ENCODE peak calls at places on chromosome 9, in nine cellular contexts. One of them, this sample, is unnamed.
A peak's percentile ranks its signal among the peaks of the same experiment; 100 is the strongest.

GRCh38 chr9:26685857-26686256 is 206.7 kb downstream of the CAAP1 start:
- DNase-seq in HepG2: no peak
- DNase-seq in adrenal gland: no peak
- DNase-seq in transverse colon: no peak
- DNase-seq in GM12892: no peak
- DNase-seq in body of pancreas: no peak
- DNase-seq in prostate gland: no peak
- DNase-seq in breast epithelium: no peak
- DNase-seq in IMR-90: peak; percentile 0
- DNase-seq in this sample: peak; percentile 26

GRCh38 chr9:36036780-36037579 is at the start of gene RECK:
- DNase-seq in HepG2: peak; percentile 43
- DNase-seq in adrenal gland: peak; percentile 89
- DNase-seq in transverse colon: peak; percentile 88
- DNase-seq in GM12892: peak; percentile 83
- DNase-seq in body of pancreas: peak; percentile 80
- DNase-seq in prostate gland: peak; percentile 84
- DNase-seq in breast epithelium: peak; percentile 87
- DNase-seq in IMR-90: peak; percentile 84
- DNase-seq in this sample: peak; percentile 63

GRCh38 chr9:5799314-5799713 is 33.6 kb downstream of the ERMP1 start:
- DNase-seq in HepG2: peak; percentile 28
- DNase-seq in adrenal gland: peak; percentile 27
- DNase-seq in transverse colon: no peak
- DNase-seq in GM12892: no peak
- DNase-seq in body of pancreas: no peak
- DNase-seq in prostate gland: peak; percentile 32
- DNase-seq in breast epithelium: no peak
- DNase-seq in IMR-90: peak; percentile 59
- DNase-seq in this sample: no peak

GRCh38 chr9:120905794-120906248 is 20.8 kb downstream of the TRAF1 start:
- DNase-seq in HepG2: no peak
- DNase-seq in adrenal gland: no peak
- DNase-seq in transverse colon: no peak
- DNase-seq in GM12892: no peak
- DNase-seq in body of pancreas: no peak
- DNase-seq in prostate gland: no peak
- DNase-seq in breast epithelium: no peak
- DNase-seq in IMR-90: no peak
- DNase-seq in this sample: no peak

GRCh38 chr9:124116683-124117363 is 105.3 kb downstream of the LHX2 start:
- DNase-seq in HepG2: no peak
- DNase-seq in adrenal gland: no peak
- DNase-seq in transverse colon: no peak
- DNase-seq in GM12892: no peak
- DNase-seq in body of pancreas: no peak
- DNase-seq in prostate gland: no peak
- DNase-seq in breast epithelium: no peak
- DNase-seq in IMR-90: no peak
- DNase-seq in this sample: no peak

GRCh38 chr9:115517335-115518075 is 399.5 kb upstream of the TNC start:
- DNase-seq in HepG2: no peak
- DNase-seq in adrenal gland: no peak
- DNase-seq in transverse colon: no peak
- DNase-seq in GM12892: no peak
- DNase-seq in body of pancreas: no peak
- DNase-seq in prostate gland: no peak
- DNase-seq in breast epithelium: no peak
- DNase-seq in IMR-90: peak; percentile 90
- DNase-seq in this sample: no peak

GRCh38 chr9:94720846-94721549 is 5.5 kb upstream of the AOPEP start:
- DNase-seq in HepG2: peak; percentile 15
- DNase-seq in adrenal gland: no peak
- DNase-seq in transverse colon: no peak
- DNase-seq in GM12892: no peak
- DNase-seq in body of pancreas: no peak
- DNase-seq in prostate gland: no peak
- DNase-seq in breast epithelium: no peak
- DNase-seq in IMR-90: no peak
- DNase-seq in this sample: no peak

GRCh38 chr9:4620881-4621555 is 41.1 kb upstream of the PLPP6 start:
- DNase-seq in HepG2: no peak
- DNase-seq in adrenal gland: no peak
- DNase-seq in transverse colon: no peak
- DNase-seq in GM12892: no peak
- DNase-seq in body of pancreas: no peak
- DNase-seq in prostate gland: no peak
- DNase-seq in breast epithelium: no peak
- DNase-seq in IMR-90: peak; percentile 31
- DNase-seq in this sample: no peak

GRCh38 chr9:103837940-103838339 is 256.2 kb upstream of the SMC2 start:
- DNase-seq in HepG2: no peak
- DNase-seq in adrenal gland: no peak
- DNase-seq in transverse colon: no peak
- DNase-seq in GM12892: no peak
- DNase-seq in body of pancreas: no peak
- DNase-seq in prostate gland: no peak
- DNase-seq in breast epithelium: no peak
- DNase-seq in IMR-90: no peak
- DNase-seq in this sample: no peak

GRCh38 chr9:76905661-76905983 is 292 bp downstream of the PRUNE2 start:
- DNase-seq in HepG2: no peak
- DNase-seq in adrenal gland: no peak
- DNase-seq in transverse colon: no peak
- DNase-seq in GM12892: no peak
- DNase-seq in body of pancreas: peak; percentile 11
- DNase-seq in prostate gland: no peak
- DNase-seq in breast epithelium: no peak
- DNase-seq in IMR-90: no peak
- DNase-seq in this sample: no peak

GRCh38 chr9:7223981-7224380 is 466.2 kb downstream of the KDM4C start:
- DNase-seq in HepG2: no peak
- DNase-seq in adrenal gland: no peak
- DNase-seq in transverse colon: no peak
- DNase-seq in GM12892: no peak
- DNase-seq in body of pancreas: no peak
- DNase-seq in prostate gland: no peak
- DNase-seq in breast epithelium: no peak
- DNase-seq in IMR-90: no peak
- DNase-seq in this sample: no peak

GRCh38 chr9:32571969-32572899 is 725 bp downstream of the NDUFB6 start:
- DNase-seq in HepG2: peak; percentile 83
- DNase-seq in adrenal gland: peak; percentile 51
- DNase-seq in transverse colon: peak; percentile 75
- DNase-seq in GM12892: no peak
- DNase-seq in body of pancreas: peak; percentile 50
- DNase-seq in prostate gland: peak; percentile 74
- DNase-seq in breast epithelium: peak; percentile 30
- DNase-seq in IMR-90: peak; percentile 82
- DNase-seq in this sample: peak; percentile 23

GRCh38 chr9:32570262-32570661 is 2.7 kb downstream of the NDUFB6 start:
- DNase-seq in HepG2: no peak
- DNase-seq in adrenal gland: no peak
- DNase-seq in transverse colon: no peak
- DNase-seq in GM12892: no peak
- DNase-seq in body of pancreas: no peak
- DNase-seq in prostate gland: no peak
- DNase-seq in breast epithelium: no peak
- DNase-seq in IMR-90: no peak
- DNase-seq in this sample: no peak

GRCh38 chr9:32578976-32579375 is 6.0 kb upstream of the NDUFB6 start:
- DNase-seq in HepG2: no peak
- DNase-seq in adrenal gland: no peak
- DNase-seq in transverse colon: no peak
- DNase-seq in GM12892: no peak
- DNase-seq in body of pancreas: no peak
- DNase-seq in prostate gland: no peak
- DNase-seq in breast epithelium: no peak
- DNase-seq in IMR-90: no peak
- DNase-seq in this sample: no peak

GRCh38 chr9:32577316-32577715 is 4.4 kb upstream of the NDUFB6 start:
- DNase-seq in HepG2: no peak
- DNase-seq in adrenal gland: no peak
- DNase-seq in transverse colon: no peak
- DNase-seq in GM12892: no peak
- DNase-seq in body of pancreas: no peak
- DNase-seq in prostate gland: no peak
- DNase-seq in breast epithelium: no peak
- DNase-seq in IMR-90: no peak
- DNase-seq in this sample: no peak

DNA sequence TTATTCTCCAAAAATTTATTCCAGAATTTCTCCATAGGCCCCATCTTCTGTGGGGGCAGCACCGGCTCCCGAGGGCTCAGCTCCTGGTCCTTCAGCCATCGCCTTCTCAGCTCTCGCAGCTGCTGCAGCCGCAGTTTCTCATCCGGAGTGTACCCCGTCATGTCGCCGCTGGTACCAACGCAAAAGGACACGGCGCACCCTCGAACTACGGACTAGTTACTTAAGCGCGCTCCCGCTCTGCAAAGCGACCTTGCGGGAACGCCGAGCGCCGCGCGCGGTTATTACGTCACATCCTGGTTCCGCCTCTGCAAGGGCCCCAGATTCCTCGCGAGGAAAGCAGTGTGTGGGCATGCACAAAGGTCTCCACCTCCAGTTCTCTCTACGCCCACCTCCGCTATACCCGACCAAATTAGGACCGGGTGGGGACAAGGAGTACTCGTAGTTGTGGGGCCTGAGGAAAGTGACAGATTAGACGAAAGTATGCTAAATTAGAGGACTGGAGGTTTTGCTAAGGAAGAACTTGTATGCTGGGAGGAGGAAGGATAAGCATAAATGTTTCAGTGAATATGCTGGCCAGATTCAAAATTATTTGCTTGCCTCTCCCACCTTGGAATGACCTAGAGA is at the start of gene NDUFB6:
- DNase-seq in HepG2: peak; percentile 90
- DNase-seq in adrenal gland: peak; percentile 91
- DNase-seq in transverse colon: peak; percentile 97
- DNase-seq in GM12892: peak; percentile 63
- DNase-seq in body of pancreas: peak; percentile 92
- DNase-seq in prostate gland: peak; percentile 93
- DNase-seq in breast epithelium: peak; percentile 88
- DNase-seq in IMR-90: peak; percentile 92
- DNase-seq in this sample: peak; percentile 48
- TF ChIP-seq POLR2A in HepG2: peak; percentile 86
- TF ChIP-seq POLR2A in adrenal gland: peak; percentile 52
- TF ChIP-seq POLR2A in transverse colon: peak; percentile 92
- TF ChIP-seq POLR2A in GM12892: peak; percentile 87
- TF ChIP-seq POLR2A in body of pancreas: peak; percentile 87
- TF ChIP-seq POLR2A in prostate gland: peak; percentile 59
- TF ChIP-seq POLR2A in breast epithelium: no peak
- TF ChIP-seq POLR2A in IMR-90: no peak
- TF ChIP-seq POLR2A in this sample: peak; percentile 73

GRCh38 chr9:130010151-130010988 is 32.6 kb downstream of the FNBP1 start:
- DNase-seq in HepG2: no peak
- DNase-seq in adrenal gland: no peak
- DNase-seq in transverse colon: peak; percentile 11
- DNase-seq in GM12892: no peak
- DNase-seq in body of pancreas: no peak
- DNase-seq in prostate gland: no peak
- DNase-seq in breast epithelium: peak; percentile 16
- DNase-seq in IMR-90: no peak
- DNase-seq in this sample: no peak
- TF ChIP-seq POLR2A in HepG2: no peak
- TF ChIP-seq POLR2A in adrenal gland: no peak
- TF ChIP-seq POLR2A in transverse colon: no peak
- TF ChIP-seq POLR2A in GM12892: peak; percentile 40
- TF ChIP-seq POLR2A in body of pancreas: no peak
- TF ChIP-seq POLR2A in prostate gland: no peak
- TF ChIP-seq POLR2A in breast epithelium: no peak
- TF ChIP-seq POLR2A in IMR-90: no peak
- TF ChIP-seq POLR2A in this sample: no peak

GRCh38 chr9:33818167-33818831 is 1.3 kb downstream of the UBE2R2 start:
- DNase-seq in HepG2: peak; percentile 47
- DNase-seq in adrenal gland: peak; percentile 58
- DNase-seq in transverse colon: peak; percentile 32
- DNase-seq in GM12892: peak; percentile 16
- DNase-seq in body of pancreas: no peak
- DNase-seq in prostate gland: no peak
- DNase-seq in breast epithelium: peak; percentile 45
- DNase-seq in IMR-90: no peak
- DNase-seq in this sample: no peak
- TF ChIP-seq POLR2A in HepG2: no peak
- TF ChIP-seq POLR2A in adrenal gland: no peak
- TF ChIP-seq POLR2A in transverse colon: peak; percentile 60
- TF ChIP-seq POLR2A in GM12892: peak; percentile 11
- TF ChIP-seq POLR2A in body of pancreas: peak; percentile 35
- TF ChIP-seq POLR2A in prostate gland: no peak
- TF ChIP-seq POLR2A in breast epithelium: no peak
- TF ChIP-seq POLR2A in IMR-90: no peak
- TF ChIP-seq POLR2A in this sample: no peak

DNA sequence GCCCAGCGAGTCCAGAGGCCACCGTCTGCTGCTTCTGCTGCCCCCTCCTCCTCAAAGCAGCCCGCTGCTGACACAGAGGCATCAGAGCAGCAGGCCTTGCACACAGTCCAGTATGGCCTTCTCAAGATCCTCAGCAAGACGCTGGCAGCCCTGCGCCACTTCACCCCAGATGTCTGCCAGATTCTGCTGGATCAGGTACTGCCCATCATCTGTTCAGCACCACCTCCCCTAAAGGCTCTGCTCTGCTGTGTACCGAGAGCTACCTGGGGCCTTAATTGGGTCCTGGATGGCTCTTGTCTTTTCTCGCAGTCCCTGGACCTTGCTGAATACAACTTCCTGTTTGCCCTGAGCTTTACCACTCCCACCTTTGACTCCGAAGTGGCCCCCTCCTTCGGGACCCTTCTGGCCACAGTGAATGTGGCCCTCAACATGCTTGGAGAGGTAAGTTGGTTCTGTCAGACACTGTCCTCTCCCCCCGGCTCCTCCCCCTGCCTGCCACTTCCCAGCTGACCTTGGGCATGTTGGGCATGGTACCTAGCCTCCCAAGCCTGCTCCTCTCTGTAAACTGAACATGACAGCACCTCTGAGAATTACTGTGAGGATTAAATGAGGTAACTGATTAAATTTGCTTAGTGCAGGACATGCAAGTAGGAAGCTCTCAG is 22.7 kb downstream of the SH3GLB2 start:
- DNase-seq in HepG2: no peak
- DNase-seq in adrenal gland: peak; percentile 51
- DNase-seq in transverse colon: no peak
- DNase-seq in GM12892: no peak
- DNase-seq in body of pancreas: no peak
- DNase-seq in prostate gland: no peak
- DNase-seq in breast epithelium: no peak
- DNase-seq in IMR-90: no peak
- DNase-seq in this sample: no peak
- TF ChIP-seq POLR2A in HepG2: no peak
- TF ChIP-seq POLR2A in adrenal gland: no peak
- TF ChIP-seq POLR2A in transverse colon: no peak
- TF ChIP-seq POLR2A in GM12892: no peak
- TF ChIP-seq POLR2A in body of pancreas: no peak
- TF ChIP-seq POLR2A in prostate gland: no peak
- TF ChIP-seq POLR2A in breast epithelium: no peak
- TF ChIP-seq POLR2A in IMR-90: no peak
- TF ChIP-seq POLR2A in this sample: no peak

GRCh38 chr9:128115187-128116103 is 12.1 kb downstream of the PTGES2 start:
- DNase-seq in HepG2: peak; percentile 83
- DNase-seq in adrenal gland: no peak
- DNase-seq in transverse colon: peak; percentile 93
- DNase-seq in GM12892: peak; percentile 63
- DNase-seq in body of pancreas: peak; percentile 89
- DNase-seq in prostate gland: no peak
- DNase-seq in breast epithelium: no peak
- DNase-seq in IMR-90: no peak
- DNase-seq in this sample: no peak
- TF ChIP-seq POLR2A in HepG2: no peak
- TF ChIP-seq POLR2A in adrenal gland: no peak
- TF ChIP-seq POLR2A in transverse colon: peak; percentile 99
- TF ChIP-seq POLR2A in GM12892: no peak
- TF ChIP-seq POLR2A in body of pancreas: peak; percentile 68
- TF ChIP-seq POLR2A in prostate gland: no peak
- TF ChIP-seq POLR2A in breast epithelium: no peak
- TF ChIP-seq POLR2A in IMR-90: no peak
- TF ChIP-seq POLR2A in this sample: no peak

GRCh38 chr9:137188490-137189296 is at the start of the genes ANAPC2 and SSNA1:
- DNase-seq in HepG2: peak; percentile 85
- DNase-seq in adrenal gland: peak; percentile 96
- DNase-seq in transverse colon: peak; percentile 95
- DNase-seq in GM12892: peak; percentile 91
- DNase-seq in body of pancreas: peak; percentile 94
- DNase-seq in prostate gland: peak; percentile 85
- DNase-seq in breast epithelium: peak; percentile 90
- DNase-seq in IMR-90: peak; percentile 92
- DNase-seq in this sample: peak; percentile 99
- TF ChIP-seq POLR2A in HepG2: no peak
- TF ChIP-seq POLR2A in adrenal gland: peak; percentile 79
- TF ChIP-seq POLR2A in transverse colon: peak; percentile 90
- TF ChIP-seq POLR2A in GM12892: peak; percentile 90
- TF ChIP-seq POLR2A in body of pancreas: peak; percentile 86
- TF ChIP-seq POLR2A in prostate gland: peak; percentile 80
- TF ChIP-seq POLR2A in breast epithelium: peak; percentile 82
- TF ChIP-seq POLR2A in IMR-90: peak; percentile 86
- TF ChIP-seq POLR2A in this sample: peak; percentile 84